ENCODE peak calls at places on chromosomes 13 and 19, in nine cellular contexts. One of them, this sample, is unnamed.

GRCh38 chr19:47713046-47714021 is at the start of gene EHD2:
- DNase-seq in AG04450: peak
- DNase-seq in CD8-positive, alpha-beta T cell: no peak
- DNase-seq in astrocyte of the cerebellum: no peak
- DNase-seq in psoas muscle: peak
- DNase-seq in transverse colon: peak
- DNase-seq in Panc1: no peak
- DNase-seq in OCI-LY7: no peak
- DNase-seq in neural progenitor cell: peak
- DNase-seq in this sample: no peak

GRCh38 chr19:35540356-35540927 is 5.0 kb upstream of the TMEM147 start:
- DNase-seq in AG04450: no peak
- DNase-seq in CD8-positive, alpha-beta T cell: no peak
- DNase-seq in astrocyte of the cerebellum: no peak
- DNase-seq in psoas muscle: no peak
- DNase-seq in transverse colon: no peak
- DNase-seq in Panc1: no peak
- DNase-seq in OCI-LY7: peak
- DNase-seq in neural progenitor cell: no peak
- DNase-seq in this sample: no peak

GRCh38 chr13:34816543-34816942 is 125.5 kb upstream of the NBEA start:
- DNase-seq in AG04450: no peak
- DNase-seq in CD8-positive, alpha-beta T cell: no peak
- DNase-seq in astrocyte of the cerebellum: peak
- DNase-seq in psoas muscle: no peak
- DNase-seq in transverse colon: no peak
- DNase-seq in Panc1: no peak
- DNase-seq in OCI-LY7: no peak
- DNase-seq in neural progenitor cell: no peak
- DNase-seq in this sample: no peak

GRCh38 chr19:12946092-12946845 is 607 bp downstream of the RAD23A start:
- DNase-seq in AG04450: peak
- DNase-seq in CD8-positive, alpha-beta T cell: no peak
- DNase-seq in astrocyte of the cerebellum: peak
- DNase-seq in psoas muscle: peak
- DNase-seq in transverse colon: peak
- DNase-seq in Panc1: no peak
- DNase-seq in OCI-LY7: peak
- DNase-seq in neural progenitor cell: peak
- DNase-seq in this sample: no peak

GRCh38 chr13:59641758-59642157 is 522.0 kb downstream of the DIAPH3 start:
- DNase-seq in AG04450: no peak
- DNase-seq in CD8-positive, alpha-beta T cell: no peak
- DNase-seq in astrocyte of the cerebellum: no peak
- DNase-seq in psoas muscle: no peak
- DNase-seq in transverse colon: no peak
- DNase-seq in Panc1: no peak
- DNase-seq in OCI-LY7: no peak
- DNase-seq in neural progenitor cell: no peak
- DNase-seq in this sample: no peak

GRCh38 chr19:54160948-54161347 is 1.4 kb upstream of the LENG1 start:
- DNase-seq in AG04450: no peak
- DNase-seq in CD8-positive, alpha-beta T cell: no peak
- DNase-seq in astrocyte of the cerebellum: no peak
- DNase-seq in psoas muscle: no peak
- DNase-seq in transverse colon: no peak
- DNase-seq in Panc1: no peak
- DNase-seq in OCI-LY7: no peak
- DNase-seq in neural progenitor cell: no peak
- DNase-seq in this sample: no peak

GRCh38 chr13:43232866-43233265 is 209.5 kb downstream of the DNAJC15 start:
- DNase-seq in AG04450: no peak
- DNase-seq in CD8-positive, alpha-beta T cell: no peak
- DNase-seq in astrocyte of the cerebellum: peak
- DNase-seq in psoas muscle: no peak
- DNase-seq in transverse colon: no peak
- DNase-seq in Panc1: no peak
- DNase-seq in OCI-LY7: no peak
- DNase-seq in neural progenitor cell: no peak
- DNase-seq in this sample: no peak

GRCh38 chr13:51417716-51418115 is 35.1 kb downstream of the INTS6 start:
- DNase-seq in AG04450: no peak
- DNase-seq in CD8-positive, alpha-beta T cell: no peak
- DNase-seq in astrocyte of the cerebellum: no peak
- DNase-seq in psoas muscle: no peak
- DNase-seq in transverse colon: no peak
- DNase-seq in Panc1: no peak
- DNase-seq in OCI-LY7: no peak
- DNase-seq in neural progenitor cell: no peak
- DNase-seq in this sample: no peak

GRCh38 chr13:59771272-59771671 is 392.5 kb downstream of the DIAPH3 start:
- DNase-seq in AG04450: no peak
- DNase-seq in CD8-positive, alpha-beta T cell: no peak
- DNase-seq in astrocyte of the cerebellum: no peak
- DNase-seq in psoas muscle: no peak
- DNase-seq in transverse colon: no peak
- DNase-seq in Panc1: no peak
- DNase-seq in OCI-LY7: no peak
- DNase-seq in neural progenitor cell: peak
- DNase-seq in this sample: no peak

GRCh38 chr13:111917086-111917485 is 149.9 kb upstream of the SOX1 start:
- DNase-seq in AG04450: no peak
- DNase-seq in CD8-positive, alpha-beta T cell: no peak
- DNase-seq in astrocyte of the cerebellum: no peak
- DNase-seq in psoas muscle: no peak
- DNase-seq in transverse colon: no peak
- DNase-seq in Panc1: no peak
- DNase-seq in OCI-LY7: no peak
- DNase-seq in neural progenitor cell: no peak
- DNase-seq in this sample: no peak

GRCh38 chr13:41224113-41225110 is 30.0 kb upstream of the KBTBD7 start:
- DNase-seq in AG04450: peak
- DNase-seq in CD8-positive, alpha-beta T cell: no peak
- DNase-seq in astrocyte of the cerebellum: peak
- DNase-seq in psoas muscle: no peak
- DNase-seq in transverse colon: no peak
- DNase-seq in Panc1: no peak
- DNase-seq in OCI-LY7: no peak
- DNase-seq in neural progenitor cell: no peak
- DNase-seq in this sample: no peak

GRCh38 chr13:40452741-40453665 is 213.4 kb downstream of the FOXO1 start:
- DNase-seq in AG04450: no peak
- DNase-seq in CD8-positive, alpha-beta T cell: no peak
- DNase-seq in astrocyte of the cerebellum: peak
- DNase-seq in psoas muscle: no peak
- DNase-seq in transverse colon: no peak
- DNase-seq in Panc1: no peak
- DNase-seq in OCI-LY7: no peak
- DNase-seq in neural progenitor cell: no peak
- DNase-seq in this sample: no peak

GRCh38 chr19:7610491-7611240 is 15.0 kb downstream of the CAMSAP3 start:
- DNase-seq in AG04450: no peak
- DNase-seq in CD8-positive, alpha-beta T cell: no peak
- DNase-seq in astrocyte of the cerebellum: no peak
- DNase-seq in psoas muscle: no peak
- DNase-seq in transverse colon: no peak
- DNase-seq in Panc1: no peak
- DNase-seq in OCI-LY7: no peak
- DNase-seq in neural progenitor cell: no peak
- DNase-seq in this sample: no peak

GRCh38 chr19:46728693-46729339 is 11.9 kb upstream of the PRKD2 start:
- DNase-seq in AG04450: no peak
- DNase-seq in CD8-positive, alpha-beta T cell: peak
- DNase-seq in astrocyte of the cerebellum: no peak
- DNase-seq in psoas muscle: peak
- DNase-seq in transverse colon: peak
- DNase-seq in Panc1: no peak
- DNase-seq in OCI-LY7: peak
- DNase-seq in neural progenitor cell: peak
- DNase-seq in this sample: no peak

GRCh38 chr19:47446534-47447469 is 24.9 kb downstream of the SLC8A2 start:
- DNase-seq in AG04450: no peak
- DNase-seq in CD8-positive, alpha-beta T cell: no peak
- DNase-seq in astrocyte of the cerebellum: no peak
- DNase-seq in psoas muscle: no peak
- DNase-seq in transverse colon: peak
- DNase-seq in Panc1: no peak
- DNase-seq in OCI-LY7: no peak
- DNase-seq in neural progenitor cell: peak
- DNase-seq in this sample: peak

GRCh38 chr13:74767031-74767430 is 632.8 kb upstream of the KLF12 start:
- DNase-seq in AG04450: no peak
- DNase-seq in CD8-positive, alpha-beta T cell: no peak
- DNase-seq in astrocyte of the cerebellum: no peak
- DNase-seq in psoas muscle: no peak
- DNase-seq in transverse colon: no peak
- DNase-seq in Panc1: no peak
- DNase-seq in OCI-LY7: no peak
- DNase-seq in neural progenitor cell: no peak
- DNase-seq in this sample: no peak

GRCh38 chr13:109761695-109762094 is 24.7 kb downstream of the IRS2 start:
- DNase-seq in AG04450: no peak
- DNase-seq in CD8-positive, alpha-beta T cell: no peak
- DNase-seq in astrocyte of the cerebellum: no peak
- DNase-seq in psoas muscle: no peak
- DNase-seq in transverse colon: no peak
- DNase-seq in Panc1: no peak
- DNase-seq in OCI-LY7: no peak
- DNase-seq in neural progenitor cell: no peak
- DNase-seq in this sample: no peak

GRCh38 chr19:49335784-49336481 is 727 bp downstream of the CD37 start:
- DNase-seq in AG04450: no peak
- DNase-seq in CD8-positive, alpha-beta T cell: no peak
- DNase-seq in astrocyte of the cerebellum: no peak
- DNase-seq in psoas muscle: no peak
- DNase-seq in transverse colon: no peak
- DNase-seq in Panc1: no peak
- DNase-seq in OCI-LY7: peak
- DNase-seq in neural progenitor cell: no peak
- DNase-seq in this sample: no peak

GRCh38 chr13:102128216-102128800 is 273.5 kb downstream of the FGF14 start:
- DNase-seq in AG04450: no peak
- DNase-seq in CD8-positive, alpha-beta T cell: no peak
- DNase-seq in astrocyte of the cerebellum: peak
- DNase-seq in psoas muscle: no peak
- DNase-seq in transverse colon: no peak
- DNase-seq in Panc1: no peak
- DNase-seq in OCI-LY7: no peak
- DNase-seq in neural progenitor cell: no peak
- DNase-seq in this sample: no peak

GRCh38 chr19:41029524-41030432 is 38.7 kb downstream of the CYP2B6 start:
- DNase-seq in AG04450: no peak
- DNase-seq in CD8-positive, alpha-beta T cell: no peak
- DNase-seq in astrocyte of the cerebellum: no peak
- DNase-seq in psoas muscle: no peak
- DNase-seq in transverse colon: no peak
- DNase-seq in Panc1: no peak
- DNase-seq in OCI-LY7: no peak
- DNase-seq in neural progenitor cell: no peak
- DNase-seq in this sample: no peak

GRCh38 chr13:36715841-36716240 is 42.0 kb downstream of the SERTM1 start:
- DNase-seq in AG04450: no peak
- DNase-seq in CD8-positive, alpha-beta T cell: no peak
- DNase-seq in astrocyte of the cerebellum: no peak
- DNase-seq in psoas muscle: no peak
- DNase-seq in transverse colon: no peak
- DNase-seq in Panc1: no peak
- DNase-seq in OCI-LY7: no peak
- DNase-seq in neural progenitor cell: no peak
- DNase-seq in this sample: no peak

GRCh38 chr13:97211357-97211756 is 10.8 kb upstream of the MBNL2 start:
- DNase-seq in AG04450: no peak
- DNase-seq in CD8-positive, alpha-beta T cell: no peak
- DNase-seq in astrocyte of the cerebellum: no peak
- DNase-seq in psoas muscle: no peak
- DNase-seq in transverse colon: no peak
- DNase-seq in Panc1: no peak
- DNase-seq in OCI-LY7: no peak
- DNase-seq in neural progenitor cell: no peak
- DNase-seq in this sample: no peak

GRCh38 chr19:38990949-38991697 is 15.6 kb upstream of the FBXO17 start:
- DNase-seq in AG04450: no peak
- DNase-seq in CD8-positive, alpha-beta T cell: no peak
- DNase-seq in astrocyte of the cerebellum: no peak
- DNase-seq in psoas muscle: peak
- DNase-seq in transverse colon: no peak
- DNase-seq in Panc1: no peak
- DNase-seq in OCI-LY7: no peak
- DNase-seq in neural progenitor cell: no peak
- DNase-seq in this sample: no peak

GRCh38 chr19:20077791-20078463 is at the start of gene ZNF90:
- DNase-seq in AG04450: peak
- DNase-seq in CD8-positive, alpha-beta T cell: peak
- DNase-seq in astrocyte of the cerebellum: peak
- DNase-seq in psoas muscle: peak
- DNase-seq in transverse colon: peak
- DNase-seq in Panc1: peak
- DNase-seq in OCI-LY7: peak
- DNase-seq in neural progenitor cell: peak
- DNase-seq in this sample: no peak
- H3K4me3 ChIP-seq in AG04450: peak
- H3K4me3 ChIP-seq in CD8-positive, alpha-beta T cell: peak
- H3K4me3 ChIP-seq in astrocyte of the cerebellum: peak
- H3K4me3 ChIP-seq in psoas muscle: peak
- H3K4me3 ChIP-seq in transverse colon: peak
- H3K4me3 ChIP-seq in Panc1: peak
- H3K4me3 ChIP-seq in OCI-LY7: peak
- H3K4me3 ChIP-seq in neural progenitor cell: peak
- H3K4me3 ChIP-seq in this sample: no peak

GRCh38 chr19:10661946-10662345 is 7.8 kb downstream of the ILF3 start:
- DNase-seq in AG04450: no peak
- DNase-seq in CD8-positive, alpha-beta T cell: no peak
- DNase-seq in astrocyte of the cerebellum: no peak
- DNase-seq in psoas muscle: no peak
- DNase-seq in transverse colon: no peak
- DNase-seq in Panc1: no peak
- DNase-seq in OCI-LY7: no peak
- DNase-seq in neural progenitor cell: no peak
- DNase-seq in this sample: no peak
- H3K4me3 ChIP-seq in AG04450: no peak
- H3K4me3 ChIP-seq in CD8-positive, alpha-beta T cell: no peak
- H3K4me3 ChIP-seq in astrocyte of the cerebellum: no peak
- H3K4me3 ChIP-seq in psoas muscle: no peak
- H3K4me3 ChIP-seq in transverse colon: no peak
- H3K4me3 ChIP-seq in Panc1: no peak
- H3K4me3 ChIP-seq in OCI-LY7: peak
- H3K4me3 ChIP-seq in neural progenitor cell: no peak
- H3K4me3 ChIP-seq in this sample: no peak

GRCh38 chr19:3627351-3627723 is 747 bp upstream of the CACTIN start:
- DNase-seq in AG04450: no peak
- DNase-seq in CD8-positive, alpha-beta T cell: no peak
- DNase-seq in astrocyte of the cerebellum: no peak
- DNase-seq in psoas muscle: no peak
- DNase-seq in transverse colon: no peak
- DNase-seq in Panc1: no peak
- DNase-seq in OCI-LY7: no peak
- DNase-seq in neural progenitor cell: peak
- DNase-seq in this sample: no peak
- H3K4me3 ChIP-seq in AG04450: peak
- H3K4me3 ChIP-seq in CD8-positive, alpha-beta T cell: peak
- H3K4me3 ChIP-seq in astrocyte of the cerebellum: peak
- H3K4me3 ChIP-seq in psoas muscle: peak
- H3K4me3 ChIP-seq in transverse colon: no peak
- H3K4me3 ChIP-seq in Panc1: peak
- H3K4me3 ChIP-seq in OCI-LY7: peak
- H3K4me3 ChIP-seq in neural progenitor cell: no peak
- H3K4me3 ChIP-seq in this sample: peak

GRCh38 chr13:20713014-20713376 is 9.5 kb downstream of the IL17D start:
- DNase-seq in AG04450: no peak
- DNase-seq in CD8-positive, alpha-beta T cell: no peak
- DNase-seq in astrocyte of the cerebellum: no peak
- DNase-seq in psoas muscle: no peak
- DNase-seq in transverse colon: no peak
- DNase-seq in Panc1: no peak
- DNase-seq in OCI-LY7: no peak
- DNase-seq in neural progenitor cell: peak
- DNase-seq in this sample: no peak
- H3K4me3 ChIP-seq in AG04450: no peak
- H3K4me3 ChIP-seq in CD8-positive, alpha-beta T cell: no peak
- H3K4me3 ChIP-seq in astrocyte of the cerebellum: no peak
- H3K4me3 ChIP-seq in psoas muscle: peak
- H3K4me3 ChIP-seq in transverse colon: no peak
- H3K4me3 ChIP-seq in Panc1: peak
- H3K4me3 ChIP-seq in OCI-LY7: no peak
- H3K4me3 ChIP-seq in neural progenitor cell: peak
- H3K4me3 ChIP-seq in this sample: no peak

This sample was measured in Jurkat, Clone E6-1.